ENCODE peak calls at places on chromosomes 12 and 14, in four cellular contexts. U is ovary, G is K562, E is Peyer's patch. C is an unnamed sample.

GRCh38 chr12:68131867-68132414 is 27.6 kb downstream of the IFNG start:
- DNase-seq in U (no peak), G (no peak), E (no peak), C (no peak)

GRCh38 chr12:53062977-53063707 is 13.3 kb downstream of the TNS2 start:
- DNase-seq in U (no peak), G (no peak), E (no peak), C (no peak)

GRCh38 chr14:31978423-31978822 is 98.7 kb upstream of the ARHGAP5 start:
- DNase-seq in U (no peak), G (no peak), E (no peak), C (no peak)

GRCh38 chr12:119158004-119158776 is 20.5 kb upstream of the HSPB8 start:
- DNase-seq in U (no peak), G (no peak), E (no peak), C (no peak)

GRCh38 chr12:103442822-103443221 is 52.9 kb downstream of the C12orf42 start:
- DNase-seq in U (no peak), G (no peak), E (no peak), C (no peak)

GRCh38 chr14:35353409-35354172 is 51.0 kb downstream of the NFKBIA start:
- DNase-seq in U (no peak), G (no peak), E (no peak), C (no peak)

GRCh38 chr14:67584931-67585330 is 15.1 kb downstream of the PIGH start:
- DNase-seq in U (no peak), G (no peak), E (no peak), C (no peak)

GRCh38 chr14:67133595-67134441 is 55.4 kb upstream of the GARIN2 start:
- DNase-seq in U (no peak), G (no peak), E (no peak), C (no peak)

GRCh38 chr14:96851694-96852381 is 54.7 kb downstream of the VRK1 start:
- DNase-seq in U (no peak), G (no peak), E (no peak), C (no peak)

GRCh38 chr12:22626429-22626828 is 1.5 kb downstream of the ETNK1 start:
- DNase-seq in U (no peak), G (no peak), E (no peak), C (peak)

GRCh38 chr12:69243099-69244084 is 4.0 kb downstream of the CPSF6 start:
- DNase-seq in U (no peak), G (no peak), E (no peak), C (peak)

GRCh38 chr12:1185460-1186182 is 194.6 kb downstream of the ERC1 start:
- DNase-seq in U (no peak), G (no peak), E (no peak), C (no peak)

GRCh38 chr14:90512332-90512951 is 115.6 kb downstream of the CALM1 start:
- DNase-seq in U (no peak), G (no peak), E (no peak), C (no peak)

GRCh38 chr12:25994252-25994651 is 35.8 kb downstream of the RASSF8 start:
- DNase-seq in U (no peak), G (no peak), E (no peak), C (no peak)

GRCh38 chr12:130622803-130623202 is 93.3 kb downstream of the RIMBP2 start:
- DNase-seq in U (no peak), G (no peak), E (no peak), C (no peak)

GRCh38 chr14:68598621-68599447 is 194.0 kb downstream of the ZFP36L1 start:
- DNase-seq in U (peak), G (no peak), E (peak), C (peak)

GRCh38 chr12:96448287-96448686 is 41.1 kb upstream of the CFAP54 start:
- DNase-seq in U (no peak), G (no peak), E (no peak), C (no peak)

GRCh38 chr12:31620311-31620710 is 29.4 kb upstream of the DENND5B start:
- DNase-seq in U (no peak), G (no peak), E (no peak), C (no peak)

GRCh38 chr14:74555476-74556050 is 56.5 kb downstream of the LTBP2 start:
- DNase-seq in U (no peak), G (no peak), E (no peak), C (no peak)

GRCh38 chr14:105538481-105539049 is 12.2 kb downstream of the TMEM121 start:
- DNase-seq in U (no peak), G (no peak), E (no peak), C (no peak)

GRCh38 chr14:102786758-102787157 is 9.5 kb downstream of the TRAF3 start:
- DNase-seq in U (no peak), G (no peak), E (no peak), C (no peak)

GRCh38 chr14:38442208-38442607 is 186.3 kb upstream of the CLEC14A start:
- DNase-seq in U (no peak), G (no peak), E (no peak), C (peak)

GRCh38 chr12:79927772-79928474 is 7.0 kb downstream of the PPP1R12A start:
- DNase-seq in U (no peak), G (no peak), E (peak), C (peak)

GRCh38 chr12:51480978-51481377 is 56.3 kb downstream of the SLC4A8 start:
- DNase-seq in U (no peak), G (no peak), E (no peak), C (no peak)

GRCh38 chr14:79842270-79842669 is 369.0 kb downstream of the DIO2 start:
- DNase-seq in U (no peak), G (no peak), E (no peak), C (no peak)

GRCh38 chr14:59428581-59429012 is 36.6 kb downstream of the GPR135 start:
- DNase-seq in U (no peak), G (no peak), E (no peak), C (peak)

GRCh38 chr12:109247831-109248654 is 61.0 kb downstream of the FOXN4 start:
- DNase-seq in U (no peak), G (no peak), E (no peak), C (no peak)

GRCh38 chr14:26200675-26201074 is 397.2 kb downstream of the NOVA1 start:
- DNase-seq in U (no peak), G (no peak), E (no peak), C (no peak)

GRCh38 chr12:50828121-50828520 is 14.6 kb upstream of the TMPRSS12 start:
- DNase-seq in U (no peak), G (no peak), E (no peak), C (no peak)

GRCh38 chr14:95498622-95499353 is 17.7 kb downstream of the SYNE3 start:
- DNase-seq in U (peak), G (no peak), E (no peak), C (no peak)

GRCh38 chr12:10968765-10969456 is 17.8 kb downstream of the TAS2R50 start:
- DNase-seq in U (peak), G (no peak), E (no peak), C (no peak)

GRCh38 chr14:34971381-34971780 is 11.4 kb upstream of the SRP54 start:
- DNase-seq in U (no peak), G (no peak), E (no peak), C (no peak)

GRCh38 chr12:50620050-50620974 is 115.5 kb downstream of the DIP2B start:
- DNase-seq in U (no peak), G (no peak), E (no peak), C (no peak)

GRCh38 chr12:28235017-28235416 is 44.8 kb downstream of the CCDC91 start:
- DNase-seq in U (no peak), G (no peak), E (no peak), C (peak)

GRCh38 chr12:130754234-130755001 is 38.3 kb upstream of the RIMBP2 start:
- DNase-seq in U (no peak), G (peak), E (no peak), C (no peak)

GRCh38 chr12:56565510-56566101 is 44.0 kb downstream of the RBMS2 start:
- DNase-seq in U (peak), G (peak), E (peak), C (peak)

GRCh38 chr14:61749264-61749663 is 13.0 kb upstream of the SNAPC1 start:
- DNase-seq in U (no peak), G (no peak), E (no peak), C (no peak)

GRCh38 chr12:110067531-110067930 is 19.2 kb upstream of the C12orf76 start:
- DNase-seq in U (no peak), G (peak), E (no peak), C (peak)

GRCh38 chr14:91996951-91997371 is 42.9 kb downstream of the TRIP11 start:
- DNase-seq in U (no peak), G (peak), E (no peak), C (peak)

GRCh38 chr12:26028953-26029740 is 70.7 kb downstream of the RASSF8 start:
- DNase-seq in U (no peak), G (peak), E (no peak), C (peak)

DNA sequence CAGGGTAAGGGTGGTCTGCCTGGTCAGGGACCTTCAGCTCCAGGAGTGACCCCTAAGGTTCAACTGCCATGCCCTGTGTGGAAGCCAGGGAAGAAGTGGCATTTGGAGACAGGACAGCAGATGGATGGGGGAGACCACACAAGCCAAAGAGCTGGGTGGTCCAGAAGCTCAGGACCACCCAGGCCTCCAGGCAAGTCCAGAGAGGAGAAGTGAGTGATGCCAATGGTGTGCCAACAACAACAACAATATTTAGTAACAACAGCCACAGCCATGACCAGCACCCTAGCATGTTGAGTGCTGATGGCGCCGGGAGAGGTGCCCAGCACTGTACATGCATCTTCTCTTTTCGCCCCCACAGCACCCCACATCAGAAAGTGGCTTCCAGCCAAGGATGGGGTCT is 113.7 kb downstream of the ESRRB start:
- DNase-seq in U (no peak), G (no peak), E (no peak), C (no peak)
- TF ChIP-seq POLR2A in U (no peak), G (no peak), E (no peak), C (no peak)

GRCh38 chr14:24364841-24365240 is 3.1 kb upstream of the NFATC4 start:
- DNase-seq in U (no peak), G (no peak), E (no peak), C (no peak)

GRCh38 chr14:24367506-24368214 is at the start of gene NFATC4:
- DNase-seq in U (peak), G (peak), E (peak), C (peak)

GRCh38 chr14:24366664-24367505 is 1.1 kb upstream of the NFATC4 start:
- DNase-seq in U (peak), G (peak), E (peak), C (peak)

GRCh38 chr14:24366375-24366663 is 1.7 kb upstream of the NFATC4 start:
- DNase-seq in U (no peak), G (no peak), E (no peak), C (no peak)

GRCh38 chr14:24365600-24366374 is 2.2 kb upstream of the NFATC4 start:
- DNase-seq in U (peak), G (peak), E (peak), C (peak)
- TF ChIP-seq POLR2A in U (peak), G (no peak), E (no peak), C (no peak)

GRCh38 chr12:12032771-12033588 is 37.8 kb upstream of the BCL2L14 start:
- DNase-seq in U (peak), G (peak), E (peak), C (peak)
- TF ChIP-seq POLR2A in U (no peak), G (no peak), E (no peak), C (no peak)

GRCh38 chr14:77043177-77043983 is 14.9 kb upstream of the IRF2BPL start:
- DNase-seq in U (peak), G (no peak), E (no peak), C (peak)
- TF ChIP-seq POLR2A in U (no peak), G (no peak), E (no peak), C (no peak)

DNA sequence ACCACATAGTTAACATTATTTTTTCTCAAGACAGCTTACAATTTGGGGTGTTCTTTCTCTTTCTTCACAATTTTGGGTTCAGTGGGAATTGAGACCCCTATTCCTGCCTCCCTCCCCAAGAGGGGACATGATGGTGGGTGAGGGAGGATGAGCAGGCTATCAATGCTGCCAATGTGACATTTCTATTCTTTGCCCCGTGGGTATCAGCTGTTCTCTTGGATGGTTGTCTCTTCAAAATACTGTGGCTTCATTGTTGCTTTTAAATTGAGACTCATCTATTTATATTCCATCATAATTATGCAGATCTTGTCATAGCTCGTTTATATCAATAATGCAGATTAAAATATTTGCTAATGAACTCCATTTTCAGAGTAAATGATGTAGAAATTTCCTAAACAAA is 56.5 kb upstream of the ANO4 start:
- DNase-seq in U (no peak), G (no peak), E (no peak), C (no peak)
- TF ChIP-seq POLR2A in U (no peak), G (no peak), E (no peak), C (no peak)

GRCh38 chr14:55065411-55065810 is 14.0 kb downstream of the MAPK1IP1L start:
- DNase-seq in U (no peak), G (no peak), E (no peak), C (no peak)
- TF ChIP-seq POLR2A in U (no peak), G (no peak), E (no peak), C (no peak)

GRCh38 chr12:124499873-124500231 is 67.6 kb downstream of the NCOR2 start:
- DNase-seq in U (no peak), G (no peak), E (no peak), C (no peak)
- TF ChIP-seq POLR2A in U (no peak), G (no peak), E (no peak), C (no peak)

GRCh38 chr12:7966558-7966957 is 30.6 kb upstream of the SLC2A3 start:
- DNase-seq in U (no peak), G (no peak), E (no peak), C (peak)

GRCh38 chr12:7972734-7973488 is 36.9 kb upstream of the SLC2A3 start:
- DNase-seq in U (no peak), G (no peak), E (no peak), C (no peak)

DNA sequence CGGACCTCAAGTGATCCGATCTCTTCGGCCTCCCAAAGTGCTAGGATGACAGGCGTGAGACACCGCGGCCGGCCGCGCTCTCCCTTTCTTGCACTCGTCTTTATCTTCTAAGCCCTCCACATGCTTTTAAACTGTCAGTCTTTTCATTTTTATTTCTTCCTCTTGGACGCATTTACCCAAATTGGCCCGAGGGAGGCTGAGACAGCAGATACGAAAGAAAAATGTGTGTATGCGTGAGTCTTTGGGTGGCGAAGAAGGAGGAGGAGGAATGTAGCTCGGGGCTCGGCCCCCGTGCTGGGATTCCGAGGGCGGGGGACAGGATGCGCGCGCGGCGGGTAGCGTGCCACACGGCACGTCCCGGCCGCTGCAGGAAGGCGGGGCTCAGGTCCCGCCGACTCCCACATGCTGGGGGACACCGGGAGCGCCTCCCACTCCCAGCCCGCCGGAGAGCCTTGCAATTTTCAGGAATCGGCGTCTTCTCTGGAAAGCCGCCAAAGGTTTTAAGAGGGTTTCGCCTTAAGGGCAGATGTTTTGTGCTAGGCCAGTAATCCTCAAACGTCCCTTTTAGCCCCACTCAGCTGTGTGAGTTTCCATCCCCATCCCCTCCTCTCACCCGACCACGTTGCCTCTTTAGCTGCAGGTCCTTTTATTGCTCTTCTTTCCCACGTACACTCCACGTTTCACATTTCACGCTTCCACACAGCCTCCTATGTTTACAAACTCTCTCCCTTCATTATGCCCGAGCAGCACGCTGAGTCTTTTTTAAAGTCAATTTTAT is 34.7 kb upstream of the SLC2A3 start:
- DNase-seq in U (peak), G (peak), E (peak), C (peak)
- TF ChIP-seq POLR2A in U (no peak), G (peak), E (peak), C (peak)